ENCODE peak calls at places on chromosomes 12 and 14, in six cellular contexts. V is OCI-LY7; C is stimulated activated CD8-positive, alpha-beta memory T cell treated with anti-CD3 and anti-CD28 coated beads, Interleukin-12 subunit alpha, Interleukin-12 subunit beta, amount 100 ng/mL, for 4 hours; A is body of pancreas; T is DMS 273 treated with DMSO at 0.1 percent for 48 hours; R is activated CD4-positive, alpha-beta T cell treated with anti-CD3 and anti-CD28 coated beads, Interleukin-2, amount 50 U/mL, for 48 hours. O is an unnamed sample.

GRCh38 chr14:91300957-91301356 is 56.5 kb upstream of the GPR68 start:
- DNase-seq in A (no peak), V (no peak), C (no peak), T (no peak), R (no peak), O (no peak)

GRCh38 chr12:122096591-122097149 is 18.1 kb downstream of the MLXIP start:
- DNase-seq in R (no peak), V (no peak), C (no peak), A (peak), T (no peak), O (no peak)

GRCh38 chr12:98656289-98657101 is 11.4 kb downstream of the APAF1 start:
- DNase-seq in R (no peak), T (no peak), V (no peak), A (no peak), C (no peak), O (peak)

GRCh38 chr12:122079532-122080081 is 1.1 kb downstream of the MLXIP start:
- DNase-seq in C (no peak), T (no peak), A (no peak), R (no peak), V (peak), O (no peak)

GRCh38 chr12:102069707-102070106 is 7.9 kb upstream of the WASHC3 start:
- DNase-seq in R (no peak), C (no peak), A (no peak), V (no peak), T (no peak), O (no peak)

GRCh38 chr12:6792522-6793201 is 3.3 kb downstream of the CD4 start:
- DNase-seq in A (no peak), C (no peak), R (peak), V (no peak), T (no peak), O (no peak)

GRCh38 chr14:55502746-55503284 is 62.4 kb upstream of the TBPL2 start:
- DNase-seq in A (no peak), T (no peak), R (no peak), V (no peak), C (no peak), O (no peak)

GRCh38 chr12:31594681-31595080 is 3.7 kb upstream of the DENND5B start:
- DNase-seq in R (no peak), A (no peak), C (no peak), T (no peak), V (no peak), O (no peak)

GRCh38 chr12:87660987-87661769 is 368.0 kb downstream of the C12orf50 start:
- DNase-seq in T (no peak), V (no peak), C (no peak), A (peak), R (no peak), O (no peak)

GRCh38 chr12:12507121-12507520 is 55.5 kb downstream of the DUSP16 start:
- DNase-seq in V (no peak), T (no peak), R (no peak), A (no peak), C (no peak), O (no peak)

GRCh38 chr12:19003110-19003509 is 126.4 kb upstream of the PLEKHA5 start:
- DNase-seq in C (no peak), V (no peak), R (no peak), A (no peak), T (no peak), O (no peak)

GRCh38 chr14:104240426-104241157 is 102.2 kb downstream of the KIF26A start:
- DNase-seq in R (no peak), V (peak), C (no peak), T (no peak), A (no peak), O (no peak)

GRCh38 chr12:54229624-54230212 is 40.9 kb upstream of the SMUG1 start:
- DNase-seq in C (no peak), T (no peak), A (no peak), R (no peak), V (no peak), O (no peak)

GRCh38 chr12:31322651-31323248 is 3.2 kb downstream of the SINHCAF start:
- DNase-seq in R (no peak), T (no peak), A (no peak), C (no peak), V (no peak), O (no peak)

O was measured in K562.